ENCODE peak calls at places on chromosomes 6 and 20, in six cellular contexts. O is pancreas, B is OCI-LY7, Z is coronary artery, P is fibroblast of mammary gland, K is thoracic aorta. V is an unnamed sample.

GRCh38 chr6:159969204-159969912 is 476 bp downstream of the IGF2R start:
- DNase-seq in P (no peak), K (no peak), O (peak), Z (no peak), B (peak), V (peak)

GRCh38 chr6:5511924-5512323 is 250.6 kb downstream of the FARS2 start:
- DNase-seq in K (no peak), P (peak), Z (no peak), O (no peak), B (no peak), V (no peak)

GRCh38 chr20:32510120-32510600 is 75.0 kb downstream of the NOL4L start:
- DNase-seq in P (no peak), O (no peak), Z (no peak), K (no peak), B (no peak), V (peak)

GRCh38 chr20:57717797-57718196 is 8.0 kb upstream of the PMEPA1 start:
- DNase-seq in K (no peak), Z (no peak), B (no peak), O (no peak), P (no peak), V (no peak)

GRCh38 chr20:49043000-49043399 is 3.1 kb upstream of the CSE1L start:
- DNase-seq in P (no peak), B (no peak), O (no peak), Z (no peak), K (no peak), V (no peak)

GRCh38 chr20:48771542-48771941 is 56.3 kb downstream of the PREX1 start:
- DNase-seq in P (peak), O (no peak), K (no peak), Z (no peak), B (no peak), V (no peak)

GRCh38 chr20:35626386-35627001 is 10.9 kb downstream of the SPAG4 start:
- DNase-seq in O (no peak), K (no peak), Z (no peak), P (no peak), B (no peak), V (no peak)

GRCh38 chr6:32905078-32905477 is 35.8 kb downstream of the HLA-DMB start:
- DNase-seq in O (no peak), Z (no peak), B (no peak), K (no peak), P (no peak), V (no peak)

GRCh38 chr6:52609968-52610367 is 33.1 kb upstream of the TRAM2 start:
- DNase-seq in Z (no peak), P (peak), B (no peak), K (no peak), O (no peak), V (no peak)

GRCh38 chr20:1805816-1806215 is 89.4 kb upstream of the SIRPA start:
- DNase-seq in O (no peak), B (no peak), Z (no peak), K (no peak), P (no peak), V (no peak)

GRCh38 chr6:156740604-156741003 is 36.6 kb upstream of the ARID1B start:
- DNase-seq in O (no peak), B (no peak), K (no peak), P (no peak), Z (no peak), V (no peak)

GRCh38 chr6:168044521-168045130 is 34.4 kb downstream of the FRMD1 start:
- DNase-seq in K (no peak), B (no peak), Z (no peak), O (no peak), P (no peak), V (no peak)

GRCh38 chr6:138593100-138593877 is 94.0 kb upstream of the NHSL1 start:
- DNase-seq in B (peak), P (peak), K (peak), Z (no peak), O (no peak), V (no peak)

GRCh38 chr6:110642711-110643110 is 166.3 kb upstream of the SLC22A16 start:
- DNase-seq in B (no peak), K (no peak), P (no peak), O (no peak), Z (no peak), V (no peak)

GRCh38 chr20:35306931-35307517 is 14.8 kb upstream of the FAM83C start:
- DNase-seq in O (peak), P (peak), Z (no peak), K (no peak), B (peak), V (no peak)

GRCh38 chr6:106134087-106134770 is 48.1 kb downstream of the PRDM1 start:
- DNase-seq in P (no peak), K (no peak), O (no peak), B (no peak), Z (peak), V (no peak)

GRCh38 chr6:19380287-19380686 is 456.9 kb upstream of the ID4 start:
- DNase-seq in B (no peak), K (no peak), O (no peak), Z (no peak), P (peak), V (no peak)

GRCh38 chr6:79993012-79993910 is 11.2 kb upstream of the TTK start:
- DNase-seq in K (no peak), O (no peak), Z (no peak), P (no peak), B (no peak), V (no peak)

GRCh38 chr6:117601811-117602150 is 530 bp downstream of the GOPC start:
- DNase-seq in Z (no peak), O (no peak), K (no peak), P (no peak), B (peak), V (peak)

GRCh38 chr6:46323312-46323965 is 152.7 kb upstream of the ENPP5 start:
- DNase-seq in O (no peak), P (peak), B (no peak), K (no peak), Z (no peak), V (no peak)

GRCh38 chr20:5550738-5551529 is 199.3 kb upstream of the SHLD1 start:
- DNase-seq in P (no peak), Z (no peak), K (no peak), B (peak), O (no peak), V (no peak)

GRCh38 chr6:4250645-4251044 is 115.3 kb upstream of the ECI2 start:
- DNase-seq in O (no peak), K (no peak), P (no peak), B (no peak), Z (no peak), V (no peak)

GRCh38 chr6:19269341-19269898 is 567.8 kb upstream of the ID4 start:
- DNase-seq in P (no peak), O (no peak), Z (no peak), K (no peak), B (no peak), V (no peak)

GRCh38 chr6:78910611-78911134 is 43.3 kb downstream of the IRAK1BP1 start:
- DNase-seq in Z (no peak), P (peak), B (no peak), O (no peak), K (no peak), V (peak)

GRCh38 chr6:130602151-130602770 is 224.9 kb upstream of the SMLR1 start:
- DNase-seq in K (no peak), P (peak), B (no peak), Z (no peak), O (no peak), V (no peak)

DNA sequence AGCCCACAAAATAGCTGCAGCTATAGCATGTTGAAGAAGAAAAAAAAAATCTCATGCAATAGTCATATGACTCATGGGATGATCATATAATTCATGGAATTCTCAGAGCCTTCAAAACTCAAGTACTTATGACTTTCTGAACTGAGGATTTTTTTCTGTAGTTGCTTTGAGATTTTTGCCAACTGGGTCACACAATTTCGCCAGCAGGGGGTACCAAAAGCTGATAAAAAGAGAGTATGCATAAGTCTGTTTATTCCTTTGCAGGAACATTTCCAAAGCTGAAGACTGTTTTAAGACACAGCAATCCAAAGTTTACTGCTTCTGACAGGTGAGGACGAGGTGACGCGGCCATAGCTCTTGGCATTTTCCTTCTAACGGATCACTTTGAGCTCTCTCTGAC is 586.1 kb upstream of the CHD6 start:
- DNase-seq in P (no peak), B (no peak), Z (no peak), O (peak), K (no peak), V (peak)
- TF ChIP-seq CTCF in P (no peak), B (peak), Z (no peak), O (peak), K (no peak), V (peak)

GRCh38 chr6:113461153-113461897 is 395.8 kb upstream of the MARCKS start:
- DNase-seq in Z (no peak), P (peak), O (no peak), K (no peak), B (no peak), V (no peak)
- TF ChIP-seq CTCF in Z (no peak), P (peak), O (no peak), K (no peak), B (peak), V (no peak)

GRCh38 chr20:39880890-39881289 is 808.1 kb downstream of the MAFB start:
- DNase-seq in Z (no peak), K (no peak), P (peak), O (no peak), B (no peak), V (no peak)
- TF ChIP-seq CTCF in Z (no peak), K (no peak), P (peak), O (no peak), B (peak), V (no peak)

GRCh38 chr6:148465011-148465335 is 122.3 kb downstream of the SASH1 start:
- DNase-seq in P (no peak), K (no peak), B (no peak), Z (no peak), O (no peak), V (no peak)
- TF ChIP-seq CTCF in P (no peak), K (no peak), B (no peak), Z (no peak), O (no peak), V (no peak)

GRCh38 chr6:25193147-25193864 is 85.9 kb upstream of the CARMIL1 start:
- DNase-seq in P (peak), Z (no peak), K (no peak), O (no peak), B (no peak), V (no peak)
- TF ChIP-seq CTCF in P (no peak), Z (no peak), K (no peak), O (no peak), B (no peak), V (no peak)

GRCh38 chr6:161837449-161837735 is 563.5 kb upstream of the AGPAT4 start:
- DNase-seq in K (no peak), O (no peak), Z (no peak), B (no peak), P (no peak), V (no peak)

GRCh38 chr6:161838306-161839035 is 564.6 kb upstream of the AGPAT4 start:
- DNase-seq in P (no peak), K (no peak), O (no peak), Z (no peak), B (no peak), V (no peak)

GRCh38 chr6:161837854-161838253 is 564.0 kb upstream of the AGPAT4 start:
- DNase-seq in B (no peak), Z (no peak), P (peak), K (no peak), O (no peak), V (no peak)

GRCh38 chr6:161835426-161836029 is 561.7 kb upstream of the AGPAT4 start:
- DNase-seq in O (no peak), K (no peak), P (no peak), B (no peak), Z (no peak), V (no peak)

GRCh38 chr6:161836643-161837448 is 563.0 kb upstream of the AGPAT4 start:
- DNase-seq in B (no peak), Z (no peak), O (peak), P (peak), K (no peak), V (no peak)
- TF ChIP-seq CTCF in B (peak), Z (no peak), O (peak), P (peak), K (no peak), V (peak)

GRCh38 chr20:45981261-45981660 is 9.3 kb upstream of the ZNF335 start:
- DNase-seq in Z (no peak), B (no peak), O (no peak), K (no peak), P (no peak), V (peak)

GRCh38 chr20:45985573-45985972 is 13.6 kb upstream of the ZNF335 start:
- DNase-seq in B (no peak), K (no peak), Z (no peak), O (no peak), P (no peak), V (peak)

GRCh38 chr20:45991616-45992015 is 17.1 kb upstream of the MMP9 start:
- DNase-seq in K (no peak), Z (no peak), B (no peak), P (no peak), O (no peak), V (peak)

GRCh38 chr20:45983279-45983743 is 11.3 kb upstream of the ZNF335 start:
- DNase-seq in Z (no peak), O (no peak), K (no peak), B (no peak), P (no peak), V (peak)

GRCh38 chr20:45987108-45987780 is 15.2 kb upstream of the ZNF335 start:
- DNase-seq in B (peak), K (no peak), P (peak), O (peak), Z (no peak), V (peak)
- TF ChIP-seq CTCF in B (peak), K (peak), P (peak), O (peak), Z (peak), V (peak)

V was measured in kidney.